ENCODE peak calls at places on chromosomes 7 and 10, in four cellular contexts. One of them, this sample, is unnamed.

GRCh38 chr7:128135275-128136214 is 104.3 kb upstream of the LRRC4 start:
- DNase-seq in colonic mucosa: peak; percentile 46
- DNase-seq in substantia nigra: no peak
- DNase-seq in transverse colon: peak; percentile 43
- DNase-seq in this sample: peak; percentile 63

GRCh38 chr10:13820591-13821377 is 234.0 kb downstream of the PRPF18 start:
- DNase-seq in colonic mucosa: no peak
- DNase-seq in substantia nigra: no peak
- DNase-seq in transverse colon: no peak
- DNase-seq in this sample: no peak

GRCh38 chr10:98309366-98310355 is 41.7 kb upstream of the LOXL4 start:
- DNase-seq in colonic mucosa: peak; percentile 64
- DNase-seq in substantia nigra: peak; percentile 53
- DNase-seq in transverse colon: peak; percentile 66
- DNase-seq in this sample: peak; percentile 78

GRCh38 chr7:66687186-66687585 is 53.3 kb upstream of the RABGEF1 start:
- DNase-seq in colonic mucosa: no peak
- DNase-seq in substantia nigra: no peak
- DNase-seq in transverse colon: no peak
- DNase-seq in this sample: no peak

GRCh38 chr7:149870701-149871483 is 2.9 kb upstream of the ATP6V0E2 start:
- DNase-seq in colonic mucosa: peak; percentile 8
- DNase-seq in substantia nigra: no peak
- DNase-seq in transverse colon: no peak
- DNase-seq in this sample: no peak

GRCh38 chr10:74542077-74542476 is 284.3 kb upstream of the KAT6B start:
- DNase-seq in colonic mucosa: no peak
- DNase-seq in substantia nigra: no peak
- DNase-seq in transverse colon: peak; percentile 10
- DNase-seq in this sample: no peak

GRCh38 chr10:103699611-103700435 is 155.6 kb downstream of the SH3PXD2A start:
- DNase-seq in colonic mucosa: no peak
- DNase-seq in substantia nigra: peak; percentile 33
- DNase-seq in transverse colon: no peak
- DNase-seq in this sample: peak; percentile 67

GRCh38 chr7:6419310-6419773 is 28.4 kb downstream of the DAGLB start:
- DNase-seq in colonic mucosa: no peak
- DNase-seq in substantia nigra: peak; percentile 57
- DNase-seq in transverse colon: no peak
- DNase-seq in this sample: no peak

GRCh38 chr7:128869944-128870285 is 7.3 kb downstream of the ATP6V1F start:
- DNase-seq in colonic mucosa: no peak
- DNase-seq in substantia nigra: no peak
- DNase-seq in transverse colon: no peak
- DNase-seq in this sample: no peak

GRCh38 chr10:42960491-42961155 is 116.2 kb upstream of the RET start:
- DNase-seq in colonic mucosa: peak; percentile 9
- DNase-seq in substantia nigra: no peak
- DNase-seq in transverse colon: no peak
- DNase-seq in this sample: peak; percentile 4

GRCh38 chr10:21498977-21499376 is 26.5 kb downstream of the SKIDA1 start:
- DNase-seq in colonic mucosa: no peak
- DNase-seq in substantia nigra: no peak
- DNase-seq in transverse colon: no peak
- DNase-seq in this sample: no peak

GRCh38 chr10:3331104-3331645 is 158.6 kb upstream of the PITRM1 start:
- DNase-seq in colonic mucosa: no peak
- DNase-seq in substantia nigra: no peak
- DNase-seq in transverse colon: no peak
- DNase-seq in this sample: no peak

GRCh38 chr10:29357962-29358635 is 69.2 kb downstream of the LYZL1 start:
- DNase-seq in colonic mucosa: no peak
- DNase-seq in substantia nigra: no peak
- DNase-seq in transverse colon: no peak
- DNase-seq in this sample: no peak

GRCh38 chr10:82027711-82028110 is 152.7 kb downstream of the NRG3 start:
- DNase-seq in colonic mucosa: no peak
- DNase-seq in substantia nigra: no peak
- DNase-seq in transverse colon: no peak
- DNase-seq in this sample: no peak

GRCh38 chr10:127148933-127149220 is 47.5 kb downstream of the INSYN2A start:
- DNase-seq in colonic mucosa: no peak
- DNase-seq in substantia nigra: no peak
- DNase-seq in transverse colon: no peak
- DNase-seq in this sample: no peak

GRCh38 chr10:122999347-122999746 is 9.2 kb downstream of the IKZF5 start:
- DNase-seq in colonic mucosa: no peak
- DNase-seq in substantia nigra: no peak
- DNase-seq in transverse colon: no peak
- DNase-seq in this sample: no peak

GRCh38 chr7:155463114-155463811 is 5.3 kb downstream of the EN2 start:
- DNase-seq in colonic mucosa: no peak
- DNase-seq in substantia nigra: no peak
- DNase-seq in transverse colon: no peak
- DNase-seq in this sample: no peak

GRCh38 chr10:78745445-78745844 is 323.3 kb upstream of the ZMIZ1 start:
- DNase-seq in colonic mucosa: no peak
- DNase-seq in substantia nigra: no peak
- DNase-seq in transverse colon: no peak
- DNase-seq in this sample: no peak

GRCh38 chr7:26457702-26458327 is 166.2 kb downstream of the SNX10 start:
- DNase-seq in colonic mucosa: no peak
- DNase-seq in substantia nigra: no peak
- DNase-seq in transverse colon: no peak
- DNase-seq in this sample: no peak

GRCh38 chr10:43901302-43901701 is 252.6 kb upstream of the ZNF32 start:
- DNase-seq in colonic mucosa: no peak
- DNase-seq in substantia nigra: no peak
- DNase-seq in transverse colon: no peak
- DNase-seq in this sample: no peak

GRCh38 chr7:128919881-128920789 is 9.6 kb upstream of the KCP start:
- DNase-seq in colonic mucosa: no peak
- DNase-seq in substantia nigra: no peak
- DNase-seq in transverse colon: no peak
- DNase-seq in this sample: no peak

GRCh38 chr7:127383123-127383835 is 9.2 kb downstream of the ZNF800 start:
- DNase-seq in colonic mucosa: no peak
- DNase-seq in substantia nigra: no peak
- DNase-seq in transverse colon: no peak
- DNase-seq in this sample: no peak

GRCh38 chr10:72834183-72834825 is 59.2 kb upstream of the OIT3 start:
- DNase-seq in colonic mucosa: peak; percentile 45
- DNase-seq in substantia nigra: peak; percentile 3
- DNase-seq in transverse colon: no peak
- DNase-seq in this sample: peak; percentile 71

GRCh38 chr10:89352802-89353201 is 25.0 kb downstream of the IFIT3 start:
- DNase-seq in colonic mucosa: no peak
- DNase-seq in substantia nigra: no peak
- DNase-seq in transverse colon: no peak
- DNase-seq in this sample: no peak

GRCh38 chr10:110355181-110355831 is 50.6 kb upstream of the SMNDC1 start:
- DNase-seq in colonic mucosa: no peak
- DNase-seq in substantia nigra: no peak
- DNase-seq in transverse colon: peak; percentile 33
- DNase-seq in this sample: no peak

GRCh38 chr7:158072889-158073730 is 514.5 kb downstream of the PTPRN2 start:
- DNase-seq in colonic mucosa: no peak
- DNase-seq in substantia nigra: no peak
- DNase-seq in transverse colon: no peak
- DNase-seq in this sample: peak; percentile 52

GRCh38 chr10:42734537-42734936 is 48.1 kb upstream of the BMS1 start:
- DNase-seq in colonic mucosa: no peak
- DNase-seq in substantia nigra: no peak
- DNase-seq in transverse colon: no peak
- DNase-seq in this sample: no peak